ENCODE peak calls at places on chromosomes 11 and 22, in nine cellular contexts. S is NCI-H345; V is NB4; M is HAP-1; N is upper lobe of left lung; L is sciatic nerve; A is NCI-H1105 treated with DMSO at 0.1 percent for 48 hours; T is activated T-helper 2 cell treated with anti-CD3 and anti-CD28 coated beads, Interferon-gamma antibody, Interleukin-2, Interleukin-4, amounts not matched to agents 10 μg/mL and 5 μg/mL and 100 μg/mL, durations not matched to agents 14 hours and 24 hours and 36 hours; H is NCI-H2081. X is an unnamed sample.

GRCh38 chr11:19276859-19277808 is 36.4 kb upstream of the E2F8 start:
- DNase-seq in S (no peak), V (peak), M (no peak), N (peak), L (no peak), A (no peak), T (no peak), H (no peak), X (no peak)

GRCh38 chr22:50247748-50248147 is 2.9 kb upstream of the TUBGCP6 start:
- DNase-seq in S (no peak), V (no peak), M (peak), N (no peak), L (no peak), A (no peak), T (peak), H (peak), X (no peak)

GRCh38 chr11:44968510-44968909 is 17.8 kb upstream of the TP53I11 start:
- DNase-seq in S (no peak), V (no peak), M (no peak), N (no peak), L (no peak), A (peak), T (no peak), H (peak), X (no peak)

GRCh38 chr11:61552108-61552635 is 28.7 kb downstream of the SYT7 start:
- DNase-seq in S (no peak), V (no peak), M (no peak), N (no peak), L (no peak), A (no peak), T (no peak), H (no peak), X (no peak)

GRCh38 chr11:11810764-11811726 is 30.7 kb upstream of the USP47 start:
- DNase-seq in S (no peak), V (no peak), M (peak), N (no peak), L (no peak), A (no peak), T (no peak), H (no peak), X (no peak)

GRCh38 chr22:47092896-47093311 is 330.5 kb downstream of the TBC1D22A start:
- DNase-seq in S (no peak), V (no peak), M (no peak), N (no peak), L (no peak), A (no peak), T (no peak), H (no peak), X (no peak)

GRCh38 chr11:15933896-15934625 is 422.3 kb downstream of the SOX6 start:
- DNase-seq in S (no peak), V (no peak), M (no peak), N (no peak), L (peak), A (peak), T (no peak), H (no peak), X (no peak)

GRCh38 chr11:73372371-73372993 is 3.7 kb upstream of the RELT start:
- DNase-seq in S (no peak), V (peak), M (no peak), N (no peak), L (no peak), A (no peak), T (no peak), H (no peak), X (no peak)

GRCh38 chr11:2426826-2427521 is 17.3 kb downstream of the TRPM5 start:
- DNase-seq in S (no peak), V (no peak), M (no peak), N (peak), L (no peak), A (no peak), T (no peak), H (no peak), X (no peak)

GRCh38 chr11:75499423-75500305 is 26.1 kb downstream of the GDPD5 start:
- DNase-seq in S (no peak), V (no peak), M (no peak), N (no peak), L (peak), A (no peak), T (no peak), H (no peak), X (no peak)

GRCh38 chr22:36350751-36351594 is 36.8 kb downstream of the MYH9 start:
- DNase-seq in S (no peak), V (no peak), M (no peak), N (peak), L (no peak), A (no peak), T (no peak), H (no peak), X (no peak)

GRCh38 chr11:123775274-123775673 is 21.0 kb upstream of the OR6X1 start:
- DNase-seq in S (no peak), V (no peak), M (no peak), N (no peak), L (no peak), A (no peak), T (no peak), H (no peak), X (peak)

GRCh38 chr11:102874842-102875241 is at the start of gene MMP12:
- DNase-seq in S (no peak), V (no peak), M (no peak), N (no peak), L (no peak), A (no peak), T (no peak), H (no peak), X (no peak)

GRCh38 chr11:31987118-31988005 is 103.5 kb upstream of the RCN1 start:
- DNase-seq in S (no peak), V (no peak), M (no peak), N (no peak), L (no peak), A (no peak), T (no peak), H (peak), X (no peak)

GRCh38 chr11:97761175-97761574 is 1259.6 kb upstream of the CNTN5 start:
- DNase-seq in S (no peak), V (no peak), M (no peak), N (no peak), L (no peak), A (no peak), T (no peak), H (no peak), X (no peak)

GRCh38 chr22:48589901-48590300 is 1237.8 kb downstream of the BRD1 start:
- DNase-seq in S (no peak), V (no peak), M (no peak), N (no peak), L (no peak), A (no peak), T (no peak), H (no peak), X (no peak)

GRCh38 chr11:12108875-12109453 is 1.4 kb upstream of the MICAL2 start:
- DNase-seq in S (no peak), V (no peak), M (no peak), N (peak), L (no peak), A (no peak), T (no peak), H (no peak), X (no peak)

GRCh38 chr22:22721681-22722309 is 77.4 kb downstream of the GGTLC2 start:
- DNase-seq in S (no peak), V (peak), M (no peak), N (peak), L (no peak), A (no peak), T (no peak), H (no peak), X (no peak)